ENCODE peak calls at places on chromosomes 13 and 19, in seven cellular contexts. K is AG09309, X is epithelial cell of esophagus, Z is AG04450, A is tibial artery, Y is kidney epithelial cell, L is neural progenitor cell. G is an unnamed sample.

GRCh38 chr13:93284056-93284455 is 57.4 kb downstream of the GPC6 start:
- DNase-seq in X (no peak), K (no peak), L (no peak), Z (no peak), Y (no peak), A (no peak), G (no peak)

GRCh38 chr13:27965343-27965739 is 3.8 kb downstream of the CDX2 start:
- DNase-seq in Y (no peak), K (no peak), Z (no peak), A (no peak), L (no peak), X (no peak), G (no peak)

GRCh38 chr13:110575322-110576069 is 14.0 kb upstream of the RAB20 start:
- DNase-seq in Y (no peak), X (no peak), K (no peak), A (no peak), L (peak), Z (no peak), G (no peak)

GRCh38 chr19:33778089-33778791 is 18.4 kb upstream of the KCTD15 start:
- DNase-seq in X (peak), A (peak), Z (no peak), K (no peak), Y (no peak), L (peak), G (no peak)

GRCh38 chr13:90253806-90254205 is 1093.7 kb upstream of the MIR17HG start:
- DNase-seq in A (no peak), Z (no peak), K (no peak), X (no peak), Y (no peak), L (no peak), G (no peak)

GRCh38 chr19:19460761-19461265 is 54.5 kb downstream of the TSSK6 start:
- DNase-seq in L (peak), K (no peak), A (peak), Y (no peak), X (no peak), Z (no peak), G (no peak)

GRCh38 chr19:16912780-16913179 is 24.0 kb downstream of the F2RL3 start:
- DNase-seq in K (no peak), X (no peak), Y (no peak), A (no peak), Z (no peak), L (no peak), G (no peak)

GRCh38 chr13:19680751-19681150 is 47.3 kb downstream of the MPHOSPH8 start:
- DNase-seq in Y (no peak), A (no peak), X (no peak), K (no peak), L (no peak), Z (no peak), G (no peak)

GRCh38 chr19:38190061-38190460 is 34.0 kb downstream of the DPF1 start:
- DNase-seq in Z (no peak), K (no peak), Y (no peak), A (no peak), X (no peak), L (no peak), G (no peak)

GRCh38 chr19:49559928-49560327 is 20.4 kb downstream of the NOSIP start:
- DNase-seq in A (no peak), L (no peak), Y (no peak), X (no peak), Z (no peak), K (no peak), G (no peak)

GRCh38 chr19:33879818-33880575 is 83.3 kb downstream of the KCTD15 start:
- DNase-seq in Z (no peak), Y (no peak), L (no peak), X (no peak), K (no peak), A (no peak), G (no peak)

GRCh38 chr13:75762066-75762937 is 126.2 kb downstream of the LMO7 start:
- DNase-seq in X (peak), A (no peak), L (no peak), K (no peak), Y (peak), Z (no peak), G (no peak)

GRCh38 chr13:48621056-48621455 is 32.7 kb upstream of the CYSLTR2 start:
- DNase-seq in X (no peak), K (no peak), Z (no peak), L (no peak), A (no peak), Y (no peak), G (no peak)

GRCh38 chr13:80572308-80572676 is 231.4 kb upstream of the SPRY2 start:
- DNase-seq in A (no peak), L (no peak), Z (no peak), X (no peak), Y (no peak), K (no peak), G (no peak)

GRCh38 chr13:49679244-49679643 is 12.0 kb downstream of the EBPL start:
- DNase-seq in Y (no peak), Z (no peak), K (no peak), X (peak), A (no peak), L (no peak), G (no peak)

GRCh38 chr13:79794936-79795335 is 314.0 kb downstream of the NDFIP2 start:
- DNase-seq in Z (no peak), Y (no peak), X (no peak), K (no peak), L (no peak), A (no peak), G (no peak)

GRCh38 chr13:44317752-44318550 is 55.7 kb upstream of the SERP2 start:
- DNase-seq in A (no peak), Z (no peak), K (no peak), L (no peak), X (peak), Y (no peak), G (peak)

GRCh38 chr19:17075860-17076538 is 422 bp downstream of the MYO9B start:
- DNase-seq in K (no peak), L (peak), Z (no peak), X (peak), Y (no peak), A (peak), G (no peak)

GRCh38 chr19:19087676-19088075 is 23.9 kb downstream of the SLC25A42 start:
- DNase-seq in X (no peak), A (no peak), Y (no peak), Z (no peak), K (no peak), L (no peak), G (no peak)

GRCh38 chr19:58170860-58171259 is 12.0 kb upstream of the ZNF274 start:
- DNase-seq in Z (no peak), K (no peak), X (peak), Y (no peak), L (no peak), A (no peak), G (no peak)

GRCh38 chr19:38329651-38330050 is 6.0 kb upstream of the CATSPERG start:
- DNase-seq in K (no peak), L (no peak), Y (no peak), Z (no peak), X (no peak), A (no peak), G (no peak)

GRCh38 chr19:2289714-2290435 is 7.9 kb upstream of the PEAK3 start:
- DNase-seq in K (no peak), L (peak), X (peak), Y (no peak), Z (no peak), A (no peak), G (no peak)

GRCh38 chr19:2288010-2288742 is 6.2 kb upstream of the PEAK3 start:
- DNase-seq in X (no peak), Z (no peak), K (no peak), Y (no peak), A (no peak), L (no peak), G (no peak)

GRCh38 chr19:2288743-2289713 is 7.1 kb upstream of the PEAK3 start:
- DNase-seq in Z (no peak), L (no peak), K (no peak), Y (no peak), X (no peak), A (no peak), G (no peak)

GRCh38 chr19:2290441-2291184 is 8.6 kb upstream of the PEAK3 start:
- DNase-seq in Y (no peak), K (no peak), Z (no peak), X (peak), L (peak), A (no peak), G (no peak)

DNA sequence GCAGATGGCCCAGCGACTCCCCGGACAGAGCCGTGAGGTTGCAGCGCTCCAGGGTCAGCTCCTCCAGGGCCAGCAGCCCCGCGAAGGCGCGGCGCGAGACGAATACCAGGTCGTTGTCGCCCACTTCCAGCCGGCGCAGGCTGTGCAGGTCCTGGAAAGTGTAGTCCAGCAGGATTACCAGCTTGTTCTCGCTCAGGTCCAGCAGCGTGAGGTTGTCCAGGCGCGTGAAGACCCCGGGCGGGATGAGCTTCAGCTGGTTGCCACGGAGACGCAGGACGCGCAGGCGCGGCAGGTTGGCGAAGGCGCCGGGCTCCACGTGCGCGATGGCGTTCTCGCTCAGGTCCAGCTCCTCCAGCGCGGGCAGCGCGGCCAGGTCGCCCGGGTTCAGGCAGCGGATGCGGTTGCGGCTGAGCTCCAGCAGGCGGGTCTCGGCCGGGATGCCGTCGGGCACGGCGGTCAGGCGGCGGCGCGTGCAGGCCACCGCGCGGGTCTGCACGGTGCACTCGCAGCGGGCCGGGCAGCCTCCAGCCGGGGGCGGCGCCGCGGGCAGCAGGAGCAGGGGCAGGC is 9.3 kb upstream of the PEAK3 start:
- DNase-seq in X (no peak), Y (no peak), L (peak), K (no peak), A (no peak), Z (no peak), G (no peak)
- H3K4me3 ChIP-seq in X (no peak), Y (no peak), L (peak), K (no peak), A (peak), Z (no peak), G (no peak)

DNA sequence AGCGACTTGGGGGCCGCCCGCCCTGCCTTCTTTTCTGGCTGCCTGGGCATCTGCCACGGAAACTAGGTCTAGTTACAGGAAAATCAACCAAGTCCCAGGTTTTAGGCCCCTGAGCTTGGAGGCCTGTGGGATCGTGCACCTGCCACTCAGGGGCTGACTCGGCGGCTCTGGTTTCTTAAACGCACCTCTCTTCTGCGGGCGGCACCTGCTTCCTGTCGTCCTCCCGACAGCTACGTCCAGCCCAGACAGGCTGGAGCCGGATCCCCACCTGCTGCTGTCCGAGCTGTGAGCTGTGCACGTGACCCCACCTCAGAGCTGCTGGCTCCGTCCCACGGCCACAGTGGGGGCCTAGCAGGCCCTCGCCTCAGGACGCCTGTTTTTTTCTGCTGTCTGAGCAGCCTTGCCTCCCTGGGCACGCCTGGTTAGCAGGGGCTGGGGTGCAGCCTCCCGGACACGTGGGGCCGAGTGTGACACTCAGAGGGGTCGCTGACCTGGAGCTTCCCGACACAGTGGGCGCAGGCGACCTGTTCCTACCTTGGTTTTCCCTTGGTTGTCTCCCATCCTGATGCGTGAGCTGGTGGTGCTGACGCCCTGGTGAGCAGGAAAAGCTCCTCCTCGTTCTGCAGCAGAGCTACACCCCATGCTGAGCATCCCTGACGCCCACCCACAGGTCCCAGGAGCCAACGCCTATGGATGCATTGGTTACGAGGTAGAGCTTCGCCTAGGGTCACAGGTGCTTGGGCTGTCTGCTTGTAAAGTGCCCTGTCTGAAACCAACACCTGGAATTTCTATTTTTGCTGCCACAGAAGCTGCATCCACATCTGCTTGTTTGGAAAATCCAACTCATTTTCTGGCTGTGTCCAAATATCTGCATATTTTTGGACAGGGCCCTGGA is 17.5 kb downstream of the TMEM255B start:
- DNase-seq in K (no peak), L (no peak), A (no peak), Y (no peak), X (no peak), Z (no peak), G (no peak)
- TF ChIP-seq CTCF in K (no peak), L (no peak), A (no peak), Y (no peak), X (no peak), Z (no peak), G (no peak)

DNA sequence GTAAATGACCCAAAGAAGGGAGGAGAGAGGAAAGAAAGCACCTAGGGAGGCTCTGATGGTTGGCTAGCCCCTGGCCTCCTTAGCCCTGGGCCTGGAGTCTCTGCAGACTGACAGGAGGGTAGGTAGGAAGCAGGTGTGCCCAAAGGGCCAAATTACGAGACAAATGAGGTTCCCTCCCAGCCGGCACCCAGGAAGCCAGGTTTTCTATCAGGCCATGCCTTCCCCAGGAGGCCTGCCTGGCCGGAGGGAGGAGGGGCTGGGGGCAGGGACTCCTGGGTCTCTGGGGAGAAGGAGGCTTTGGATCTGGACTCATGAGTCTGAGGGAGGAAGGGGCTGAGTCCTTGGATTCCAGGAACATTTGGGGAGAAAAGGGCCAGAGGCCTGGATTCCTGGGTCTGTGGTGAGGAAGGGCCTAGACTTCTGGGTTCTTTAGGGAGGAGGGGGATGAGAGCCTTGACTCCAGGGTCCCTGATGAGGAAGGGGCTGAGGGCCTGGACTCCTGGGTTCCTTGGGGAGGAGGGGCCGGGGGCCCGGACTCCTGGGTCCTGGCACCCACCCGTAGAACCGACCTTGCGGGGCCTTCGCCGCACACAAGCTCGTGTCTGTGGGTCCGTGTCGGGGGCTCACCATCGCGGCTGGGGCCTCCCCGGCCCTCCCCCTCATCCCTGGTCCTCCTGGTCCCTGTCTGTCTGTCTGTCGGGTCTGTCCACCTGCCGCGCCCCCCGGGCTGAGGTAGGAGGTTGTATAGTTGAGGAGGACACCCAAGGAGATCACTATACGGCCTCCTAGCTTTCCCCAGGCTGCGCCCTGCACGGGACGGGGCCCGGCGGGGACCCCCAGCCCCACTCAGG is 840 bp upstream of the SPACA6 start:
- DNase-seq in Z (no peak), L (no peak), X (no peak), A (no peak), Y (no peak), K (no peak), G (no peak)
- H3K4me3 ChIP-seq in Z (peak), L (peak), X (peak), A (peak), Y (peak), K (peak), G (peak)

DNA sequence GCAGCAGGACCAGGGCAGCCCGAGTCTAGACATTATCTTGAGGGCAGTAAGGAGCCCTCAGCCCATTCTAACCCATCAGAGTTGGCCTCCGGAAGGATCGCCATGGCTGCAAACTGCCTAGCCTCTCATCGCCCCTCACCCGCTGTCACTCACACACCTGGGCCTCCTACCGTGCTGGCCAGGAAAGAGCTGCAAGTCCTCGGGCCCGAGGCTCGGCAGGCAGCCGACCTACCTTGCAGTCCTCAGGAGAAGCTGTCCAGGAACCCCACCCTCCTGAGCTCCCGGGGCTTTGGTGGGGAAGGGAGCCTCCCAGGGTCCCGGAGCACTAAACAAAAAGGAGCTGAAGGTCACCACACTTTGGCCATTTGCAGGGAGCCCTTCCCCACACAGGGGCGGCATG is 46.8 kb downstream of the CCNE1 start:
- DNase-seq in K (no peak), X (no peak), L (no peak), A (no peak), Y (no peak), Z (no peak), G (no peak)
- TF ChIP-seq CTCF in K (no peak), X (no peak), L (no peak), A (no peak), Y (no peak), Z (no peak), G (no peak)

DNA sequence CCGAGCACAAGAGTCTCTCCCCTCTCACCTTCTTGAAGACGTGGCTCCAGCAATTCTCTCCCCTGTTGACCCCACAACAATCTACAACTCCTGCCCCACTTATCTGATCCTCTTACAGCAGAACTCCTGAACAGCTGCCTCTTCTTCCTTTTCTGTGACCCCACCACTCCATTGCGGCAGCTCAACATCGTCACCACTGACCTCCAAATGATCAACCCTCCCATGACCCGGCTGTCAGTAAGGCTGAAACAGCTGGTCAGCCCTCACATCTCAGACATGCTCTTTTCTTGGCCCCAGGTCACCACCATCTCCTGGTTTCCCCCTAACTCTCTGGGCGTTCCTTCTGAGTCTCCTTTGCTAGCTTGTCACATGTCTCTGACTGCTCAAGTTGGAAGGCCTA is 1.8 kb downstream of the EXOSC5 start:
- DNase-seq in Y (no peak), K (no peak), Z (no peak), A (no peak), L (no peak), X (no peak), G (no peak)
- H3K4me3 ChIP-seq in Y (no peak), K (no peak), Z (no peak), A (no peak), L (no peak), X (no peak), G (no peak)

DNA sequence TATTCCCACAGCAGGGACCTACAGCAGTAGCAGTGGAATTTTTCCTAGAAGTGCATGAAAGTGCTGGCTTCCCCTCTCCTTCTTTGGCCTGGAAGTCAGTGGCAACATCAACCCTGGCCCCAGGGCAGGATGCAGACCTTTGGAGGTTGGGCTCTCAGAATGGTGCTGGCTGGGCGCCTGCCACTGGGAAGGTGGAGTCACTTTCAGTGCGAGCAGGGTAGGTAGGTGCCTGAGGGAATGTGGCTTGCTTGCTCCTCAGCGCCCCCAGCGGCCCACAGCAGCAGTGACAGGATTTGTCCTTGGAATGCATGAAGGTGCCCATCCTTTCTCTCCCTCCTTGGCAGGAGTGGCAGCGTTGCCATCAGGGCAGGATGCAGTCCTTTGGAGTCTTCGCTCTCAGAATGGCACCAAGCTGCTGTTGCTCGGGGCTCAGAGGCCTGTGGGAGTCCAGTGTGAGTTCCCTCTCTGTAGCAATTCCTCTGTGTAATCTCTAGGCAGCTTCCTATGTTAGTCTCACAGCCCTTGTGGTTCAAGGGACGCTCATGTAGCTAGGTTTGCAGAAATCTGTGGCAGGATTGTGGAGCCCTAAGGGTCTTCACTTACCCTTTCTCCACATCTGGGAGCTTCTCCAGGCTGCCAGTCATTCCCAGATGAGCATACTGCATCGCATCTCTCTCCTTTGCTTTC is 354.4 kb upstream of the DACH1 start:
- DNase-seq in Z (no peak), L (peak), K (no peak), X (peak), A (no peak), Y (no peak), G (no peak)
- TF ChIP-seq CTCF in Z (peak), L (peak), K (no peak), X (peak), A (no peak), Y (peak), G (peak)

GRCh38 chr19:1151917-1152601 is 22.0 kb downstream of the SBNO2 start:
- DNase-seq in K (no peak), Z (no peak), Y (no peak), X (no peak), L (no peak), A (peak), G (no peak)
- H3K4me3 ChIP-seq in K (no peak), Z (no peak), Y (no peak), X (no peak), L (no peak), A (peak), G (no peak)

G was measured in astrocyte of the cerebellum.